ENCODE peak calls at places on chromosomes 4 and X, in nine cellular contexts. M is naive thymus-derived CD4-positive, alpha-beta T cell; Y is EL; G is hepatic stellate cell; Z is bronchial epithelial cell; F is NCI-H1105; H is stimulated activated CD4-positive, alpha-beta T cell treated with anti-CD3 and anti-CD28 coated beads, Interleukin-2, amount 100 ng/mL, for 48 hours; D is chondrocyte; W is retina. U is an unnamed sample.

GRCh38 chr4:28388471-28388870 is 1527.8 kb downstream of the STIM2 start:
- DNase-seq in G (no peak), W (no peak), Y (no peak), D (no peak), M (no peak), F (no peak), H (no peak), Z (peak; percentile 26), U (no peak)

GRCh38 chr4:153222162-153222789 is 18.0 kb downstream of the TRIM2 start:
- DNase-seq in G (peak; percentile 88), D (no peak), F (peak; percentile 24), W (no peak), M (peak; percentile 28), Y (peak; percentile 85), H (no peak), Z (peak; percentile 91), U (no peak)

GRCh38 chrX:47093248-47093647 is 15.0 kb downstream of the RGN start:
- DNase-seq in D (no peak), W (no peak), Y (peak; percentile 8), H (no peak), G (peak; percentile 21), M (peak; percentile 19), F (peak; percentile 16), Z (peak; percentile 15), U (no peak)

GRCh38 chr4:3283916-3284315 is 8.9 kb upstream of the RGS12 start:
- DNase-seq in G (no peak), M (no peak), Z (no peak), Y (no peak), D (no peak), H (no peak), W (no peak), F (no peak), U (peak; percentile 66)

GRCh38 chrX:101485212-101486064 is at the start of gene ARMCX4:
- DNase-seq in H (peak; percentile 38), Y (peak; percentile 64), W (peak; percentile 85), Z (peak; percentile 8), M (peak; percentile 53), G (peak; percentile 53), F (peak; percentile 66), D (no peak), U (peak; percentile 89)

GRCh38 chr4:3642056-3642630 is 109.9 kb upstream of the LRPAP1 start:
- DNase-seq in Y (no peak), M (no peak), H (no peak), Z (no peak), G (no peak), D (peak; percentile 92), F (no peak), W (no peak), U (no peak)

GRCh38 chr4:146029939-146030710 is 91.5 kb upstream of the ZNF827 start:
- DNase-seq in Y (no peak), G (no peak), D (no peak), H (peak; percentile 1), Z (no peak), F (no peak), M (no peak), W (no peak), U (no peak)

GRCh38 chr4:58983887-58984286 is 1873.7 kb upstream of the IGFBP7 start:
- DNase-seq in W (no peak), D (no peak), F (no peak), M (no peak), G (no peak), H (no peak), Y (no peak), Z (peak; percentile 8), U (no peak)

GRCh38 chrX:51420610-51421009 is 75.8 kb downstream of the NUDT11 start:
- DNase-seq in G (peak; percentile 21), M (peak; percentile 53), W (peak; percentile 54), F (no peak), Y (peak; percentile 2), H (peak; percentile 29), Z (peak; percentile 29), D (no peak), U (no peak)

GRCh38 chr4:159401791-159402380 is 299.0 kb downstream of the RAPGEF2 start:
- DNase-seq in G (peak; percentile 67), M (no peak), Z (peak; percentile 92), W (no peak), F (no peak), Y (peak; percentile 96), D (no peak), H (no peak), U (no peak)

GRCh38 chr4:14827111-14827510 is 175.2 kb upstream of the CPEB2 start:
- DNase-seq in D (no peak), Y (peak; percentile 46), H (no peak), F (no peak), G (no peak), M (no peak), W (no peak), Z (no peak), U (no peak)

GRCh38 chr4:177937051-177937450 is 494.8 kb upstream of the AGA start:
- DNase-seq in W (no peak), H (no peak), G (no peak), D (no peak), Z (no peak), Y (no peak), M (no peak), F (no peak), U (no peak)

GRCh38 chr4:159428975-159429692 is 326.3 kb downstream of the RAPGEF2 start:
- DNase-seq in W (no peak), G (no peak), Z (no peak), Y (no peak), H (no peak), D (no peak), M (no peak), F (no peak), U (no peak)

GRCh38 chrX:130097507-130098201 is 12.6 kb downstream of the ELF4 start:
- DNase-seq in H (no peak), G (no peak), F (no peak), M (peak; percentile 37), W (no peak), Y (no peak), D (no peak), Z (no peak), U (no peak)

GRCh38 chrX:79511799-79512198 is 144.7 kb upstream of the ITM2A start:
- DNase-seq in G (no peak), F (no peak), H (no peak), M (no peak), Z (no peak), Y (no peak), D (no peak), W (no peak), U (no peak)

GRCh38 chrX:9339603-9340569 is 125.0 kb upstream of the TBL1X start:
- DNase-seq in Z (no peak), D (no peak), F (no peak), H (no peak), M (peak; percentile 57), W (no peak), Y (no peak), G (no peak), U (no peak)

GRCh38 chrX:25524150-25524549 is 508.4 kb upstream of the ARX start:
- DNase-seq in D (no peak), F (no peak), M (no peak), Z (peak; percentile 45), Y (no peak), H (no peak), W (no peak), G (peak; percentile 25), U (no peak)

GRCh38 chr4:119672086-119672485 is 43.5 kb upstream of the PDE5A start:
- DNase-seq in H (no peak), W (no peak), G (no peak), D (no peak), F (no peak), M (no peak), Z (no peak), Y (no peak), U (no peak)

GRCh38 chr4:141047228-141047884 is 85.9 kb downstream of the RNF150 start:
- DNase-seq in H (no peak), Z (peak; percentile 49), D (no peak), M (no peak), Y (peak; percentile 78), F (no peak), G (no peak), W (peak; percentile 4), U (no peak)

GRCh38 chr4:105990933-105991332 is 95.7 kb downstream of the NPNT start:
- DNase-seq in H (no peak), G (peak; percentile 81), D (no peak), Z (peak; percentile 96), M (no peak), F (no peak), W (no peak), Y (peak; percentile 75), U (no peak)

GRCh38 chr4:118981171-118981838 is 92.7 kb downstream of the SYNPO2 start:
- DNase-seq in Y (peak; percentile 44), F (no peak), Z (no peak), W (peak; percentile 85), G (peak; percentile 38), H (no peak), M (no peak), D (no peak), U (no peak)

GRCh38 chr4:161457906-161458305 is 705.9 kb downstream of the FSTL5 start:
- DNase-seq in W (no peak), G (no peak), D (no peak), M (no peak), Z (no peak), Y (no peak), H (no peak), F (no peak), U (no peak)

GRCh38 chr4:157804986-157805385 is 367.8 kb downstream of the GASK1B start:
- DNase-seq in Y (no peak), M (no peak), F (no peak), G (no peak), Z (peak; percentile 32), H (no peak), W (peak; percentile 8), D (no peak), U (no peak)

GRCh38 chr4:159150380-159150779 is 47.5 kb downstream of the RAPGEF2 start:
- DNase-seq in Y (no peak), Z (no peak), D (no peak), F (no peak), M (no peak), W (no peak), H (no peak), G (no peak), U (no peak)

GRCh38 chrX:154049209-154050112 is 29.8 kb upstream of the IRAK1 start:
- DNase-seq in M (no peak), G (no peak), Z (no peak), W (no peak), Y (no peak), H (no peak), F (no peak), D (no peak), U (no peak)

GRCh38 chr4:109749388-109750082 is 19.7 kb upstream of the PLA2G12A start:
- DNase-seq in H (no peak), Z (no peak), M (no peak), G (no peak), F (no peak), W (no peak), D (no peak), Y (no peak), U (no peak)

GRCh38 chr4:155582971-155583437 is 83.6 kb upstream of the GUCY1A1 start:
- DNase-seq in D (no peak), G (no peak), W (no peak), M (peak; percentile 31), Z (peak; percentile 86), F (peak; percentile 6), Y (peak; percentile 36), H (no peak), U (no peak)

GRCh38 chrX:2710041-2710471 is 19.0 kb downstream of the CD99 start:
- DNase-seq in M (no peak), F (no peak), W (no peak), D (no peak), G (peak; percentile 67), H (no peak), Y (peak; percentile 81), Z (peak; percentile 93), U (no peak)

GRCh38 chr4:139227729-139228404 is 50.8 kb upstream of the ELF2 start:
- DNase-seq in D (no peak), Y (no peak), H (no peak), M (peak; percentile 8), W (no peak), F (no peak), G (no peak), Z (no peak), U (peak; percentile 10)

GRCh38 chr4:184357783-184358182 is 116.6 kb downstream of the IRF2 start:
- DNase-seq in Y (no peak), H (no peak), F (no peak), M (no peak), Z (no peak), W (no peak), G (no peak), D (no peak), U (peak; percentile 8)